ENCODE peak calls at places on chromosome 22, in seven cellular contexts. O is stimulated activated naive CD4-positive, alpha-beta T cell; N is NCI-H1105; I is neuronal stem cell; V is IMR-90; Y is brain pericyte; F is fibroblast of lung. C is an unnamed sample.

GRCh38 chr22:22857607-22858558 is 29.7 kb upstream of the IGLL5 start:
- DNase-seq in O (no peak), N (no peak), I (no peak), V (no peak), Y (no peak), F (no peak), C (no peak)

GRCh38 chr22:35326854-35327562 is 27.3 kb downstream of the TOM1 start:
- DNase-seq in O (no peak), N (no peak), I (no peak), V (no peak), Y (no peak), F (no peak), C (no peak)

GRCh38 chr22:50676661-50677492 is 4.3 kb downstream of the SHANK3 start:
- DNase-seq in O (no peak), N (no peak), I (no peak), V (no peak), Y (no peak), F (no peak), C (no peak)

GRCh38 chr22:32880906-32881596 is 79.5 kb downstream of the TIMP3 start:
- DNase-seq in O (no peak), N (peak), I (no peak), V (peak), Y (no peak), F (peak), C (peak)

GRCh38 chr22:27648074-27648473 is 153.5 kb downstream of the MN1 start:
- DNase-seq in O (no peak), N (no peak), I (no peak), V (no peak), Y (no peak), F (no peak), C (no peak)

GRCh38 chr22:22892096-22893052 is 4.8 kb downstream of the IGLL5 start:
- DNase-seq in O (no peak), N (no peak), I (no peak), V (no peak), Y (no peak), F (no peak), C (no peak)

GRCh38 chr22:36387914-36388864 is at the start of gene MYH9:
- DNase-seq in O (peak), N (peak), I (peak), V (peak), Y (peak), F (peak), C (peak)

GRCh38 chr22:29914165-29914564 is 31.2 kb downstream of the MTMR3 start:
- DNase-seq in O (no peak), N (no peak), I (no peak), V (peak), Y (no peak), F (peak), C (no peak)

GRCh38 chr22:21866821-21867527 is 471 bp downstream of the MAPK1 start:
- DNase-seq in O (no peak), N (no peak), I (peak), V (no peak), Y (no peak), F (no peak), C (no peak)

GRCh38 chr22:45686842-45687241 is 15.2 kb downstream of the ATXN10 start:
- DNase-seq in O (no peak), N (no peak), I (no peak), V (no peak), Y (no peak), F (peak), C (no peak)

GRCh38 chr22:26550498-26551033 is 38.3 kb upstream of the TFIP11 start:
- DNase-seq in O (no peak), N (no peak), I (no peak), V (peak), Y (peak), F (peak), C (no peak)

GRCh38 chr22:20750461-20751184 is 23.3 kb upstream of the SERPIND1 start:
- DNase-seq in O (no peak), N (peak), I (no peak), V (peak), Y (peak), F (peak), C (peak)

GRCh38 chr22:20943104-20943933 is 23.7 kb upstream of the AIFM3 start:
- DNase-seq in O (no peak), N (no peak), I (no peak), V (no peak), Y (no peak), F (no peak), C (no peak)

GRCh38 chr22:31995046-31995445 is 48.0 kb upstream of the SLC5A1 start:
- DNase-seq in O (no peak), N (no peak), I (no peak), V (no peak), Y (no peak), F (no peak), C (no peak)

GRCh38 chr22:19981961-19982920 is 34.4 kb downstream of the ARVCF start:
- DNase-seq in O (no peak), N (no peak), I (no peak), V (no peak), Y (no peak), F (no peak), C (no peak)

GRCh38 chr22:42680648-42681047 is 31.5 kb upstream of the CYB5R3 start:
- DNase-seq in O (no peak), N (no peak), I (no peak), V (peak), Y (peak), F (peak), C (no peak)

GRCh38 chr22:46738961-46739870 is 1.2 kb upstream of the CERK start:
- DNase-seq in O (peak), N (peak), I (no peak), V (peak), Y (no peak), F (peak), C (no peak)

GRCh38 chr22:21778705-21779363 is 43.2 kb upstream of the YPEL1 start:
- DNase-seq in O (no peak), N (no peak), I (no peak), V (peak), Y (no peak), F (peak), C (no peak)

GRCh38 chr22:37898441-37899181 is 7.5 kb upstream of the MICALL1 start:
- DNase-seq in O (no peak), N (no peak), I (no peak), V (no peak), Y (no peak), F (peak), C (peak)

GRCh38 chr22:28894793-28895192 is 11.4 kb downstream of the ZNRF3 start:
- DNase-seq in O (no peak), N (no peak), I (no peak), V (no peak), Y (no peak), F (no peak), C (no peak)

GRCh38 chr22:45627489-45628233 is 44.0 kb upstream of the ATXN10 start:
- DNase-seq in O (no peak), N (no peak), I (no peak), V (no peak), Y (no peak), F (no peak), C (no peak)

GRCh38 chr22:46614070-46614931 is 5.9 kb upstream of the GRAMD4 start:
- DNase-seq in O (peak), N (no peak), I (no peak), V (no peak), Y (no peak), F (no peak), C (no peak)

GRCh38 chr22:37994049-37994448 is 9.7 kb upstream of the SOX10 start:
- DNase-seq in O (no peak), N (no peak), I (no peak), V (no peak), Y (no peak), F (no peak), C (no peak)

GRCh38 chr22:43923191-43923590 is 414 bp upstream of the PNPLA3 start:
- DNase-seq in O (no peak), N (no peak), I (no peak), V (no peak), Y (no peak), F (peak), C (no peak)

GRCh38 chr22:50473088-50473487 is 1.7 kb downstream of the SBF1 start:
- DNase-seq in O (peak), N (no peak), I (no peak), V (no peak), Y (no peak), F (no peak), C (no peak)

GRCh38 chr22:47595122-47595521 is 832.7 kb downstream of the TBC1D22A start:
- DNase-seq in O (no peak), N (no peak), I (no peak), V (no peak), Y (no peak), F (no peak), C (no peak)

GRCh38 chr22:35392357-35392756 is 7.6 kb upstream of the MCM5 start:
- DNase-seq in O (no peak), N (no peak), I (no peak), V (no peak), Y (no peak), F (no peak), C (no peak)

GRCh38 chr22:44410396-44411056 is 87.5 kb downstream of the RTL6 start:
- DNase-seq in O (no peak), N (no peak), I (no peak), V (no peak), Y (no peak), F (no peak), C (no peak)

GRCh38 chr22:42758929-42759629 is 38.4 kb upstream of the A4GALT start:
- DNase-seq in O (no peak), N (no peak), I (no peak), V (peak), Y (no peak), F (peak), C (no peak)

GRCh38 chr22:38180841-38181452 is 683 bp downstream of the PLA2G6 start:
- DNase-seq in O (peak), N (no peak), I (no peak), V (no peak), Y (no peak), F (no peak), C (peak)

GRCh38 chr22:37062657-37063381 is 11.3 kb downstream of the KCTD17 start:
- DNase-seq in O (no peak), N (peak), I (no peak), V (no peak), Y (no peak), F (no peak), C (no peak)

GRCh38 chr22:35155403-35156025 is 89.6 kb downstream of the ISX start:
- DNase-seq in O (no peak), N (no peak), I (no peak), V (no peak), Y (no peak), F (no peak), C (no peak)

GRCh38 chr22:42794551-42795510 is 62.2 kb downstream of the ARFGAP3 start:
- DNase-seq in O (no peak), N (no peak), I (no peak), V (no peak), Y (no peak), F (no peak), C (no peak)

GRCh38 chr22:29523761-29524160 is 29.8 kb downstream of the THOC5 start:
- DNase-seq in O (no peak), N (no peak), I (no peak), V (no peak), Y (no peak), F (no peak), C (no peak)

GRCh38 chr22:49141761-49142160 is 685.9 kb downstream of the BRD1 start:
- DNase-seq in O (no peak), N (no peak), I (no peak), V (no peak), Y (no peak), F (no peak), C (no peak)

GRCh38 chr22:50476819-50477344 is 2.0 kb upstream of the SBF1 start:
- DNase-seq in O (no peak), N (no peak), I (no peak), V (no peak), Y (no peak), F (no peak), C (no peak)